ENCODE peak calls at places on chromosomes 3 and 15, in six cellular contexts. B, R, J, Q, M and C are unnamed samples.

GRCh38 chr15:75661041-75661778 is 13.5 kb downstream of the SNX33 start:
- DNase-seq in R (no peak), Q (no peak), J (peak), B (peak), M (no peak), C (peak)

GRCh38 chr3:105700575-105700974 is 168.2 kb downstream of the CBLB start:
- DNase-seq in Q (no peak), R (no peak), J (no peak), M (no peak), B (peak), C (peak)

GRCh38 chr3:168040624-168041208 is 55.0 kb downstream of the GOLIM4 start:
- DNase-seq in M (peak), Q (peak), R (peak), B (peak), J (peak), C (peak)

GRCh38 chr3:134055661-134056060 is 25.9 kb upstream of the SLCO2A1 start:
- DNase-seq in R (no peak), Q (no peak), M (no peak), B (no peak), J (no peak), C (no peak)

GRCh38 chr3:179842061-179842460 is 189.2 kb downstream of the USP13 start:
- DNase-seq in Q (no peak), M (no peak), R (no peak), B (peak), J (no peak), C (no peak)

GRCh38 chr3:88816445-88816844 is 291.0 kb upstream of the EPHA3 start:
- DNase-seq in J (no peak), M (no peak), B (no peak), Q (no peak), R (no peak), C (no peak)

GRCh38 chr3:50258979-50259378 is 10.0 kb upstream of the SEMA3B start:
- DNase-seq in J (no peak), R (no peak), B (no peak), Q (no peak), M (no peak), C (no peak)

GRCh38 chr3:174957081-174957480 is 97.9 kb downstream of the NAALADL2 start:
- DNase-seq in B (no peak), M (no peak), J (no peak), R (no peak), Q (no peak), C (peak)

GRCh38 chr3:108132727-108133373 is 42.0 kb upstream of the CD47 start:
- DNase-seq in R (peak), Q (no peak), M (no peak), J (peak), B (peak), C (peak)

GRCh38 chr15:39075311-39075710 is 505.6 kb upstream of the THBS1 start:
- DNase-seq in R (no peak), B (no peak), Q (no peak), J (no peak), M (no peak), C (peak)

GRCh38 chr3:141578197-141578596 is 91.4 kb downstream of the RASA2 start:
- DNase-seq in B (no peak), J (no peak), R (no peak), M (no peak), Q (no peak), C (peak)

GRCh38 chr15:92845109-92845508 is 55.0 kb upstream of the CHD2 start:
- DNase-seq in Q (peak), M (no peak), R (no peak), J (no peak), B (peak), C (peak)

GRCh38 chr3:185864767-185865166 is 39.9 kb upstream of the IGF2BP2 start:
- DNase-seq in R (no peak), Q (no peak), M (no peak), J (no peak), B (no peak), C (no peak)

GRCh38 chr3:111617406-111617805 is 22.3 kb upstream of the ZBED2 start:
- DNase-seq in J (no peak), R (no peak), M (no peak), B (no peak), Q (no peak), C (no peak)

GRCh38 chr3:65748326-65748725 is 290.4 kb downstream of the MAGI1 start:
- DNase-seq in M (no peak), R (no peak), J (no peak), Q (no peak), B (no peak), C (no peak)

GRCh38 chr3:169998668-169999131 is 32.1 kb downstream of the SEC62 start:
- DNase-seq in R (no peak), M (no peak), B (peak), Q (peak), J (no peak), C (peak)

GRCh38 chr3:23806322-23807160 is 786 bp downstream of the UBE2E1 start:
- DNase-seq in R (no peak), M (peak), J (peak), Q (no peak), B (no peak), C (peak)

GRCh38 chr15:68787609-68788264 is 33.0 kb downstream of the ANP32A start:
- DNase-seq in M (no peak), J (no peak), R (no peak), B (no peak), Q (no peak), C (no peak)

GRCh38 chr15:67941643-67942315 is 101.9 kb upstream of the RNU6-1 start:
- DNase-seq in J (no peak), M (no peak), Q (no peak), B (peak), R (no peak), C (peak)

GRCh38 chr15:34951993-34952392 is 17.5 kb downstream of the AQR start:
- DNase-seq in B (no peak), M (peak), R (no peak), Q (no peak), J (no peak), C (peak)

GRCh38 chr3:195907730-195908438 is 467 bp downstream of the TNK2 start:
- DNase-seq in Q (peak), J (no peak), B (peak), R (no peak), M (peak), C (peak)

GRCh38 chr3:186915808-186916796 is 14.2 kb upstream of the ST6GAL1 start:
- DNase-seq in Q (no peak), J (no peak), B (no peak), R (no peak), M (peak), C (no peak)

GRCh38 chr3:99974989-99975388 is 139.3 kb downstream of the FILIP1L start:
- DNase-seq in J (no peak), R (no peak), B (peak), Q (no peak), M (no peak), C (no peak)

GRCh38 chr3:71225285-71225684 is 358.2 kb downstream of the FOXP1 start:
- DNase-seq in J (no peak), R (no peak), Q (no peak), M (no peak), B (no peak), C (peak)

GRCh38 chr15:40054746-40055575 is 16.0 kb upstream of the SRP14 start:
- DNase-seq in R (no peak), J (peak), Q (peak), B (peak), M (no peak), C (peak)

GRCh38 chr15:100196326-100197058 is 145.3 kb downstream of the ADAMTS17 start:
- DNase-seq in R (no peak), J (no peak), Q (no peak), M (no peak), B (no peak), C (no peak)

GRCh38 chr3:38084019-38084968 is 45.3 kb downstream of the DLEC1 start:
- DNase-seq in B (peak), R (no peak), J (peak), M (peak), Q (no peak), C (peak)

GRCh38 chr3:2713923-2714322 is 396.3 kb downstream of the IL5RA start:
- DNase-seq in M (no peak), J (no peak), R (no peak), Q (no peak), B (no peak), C (peak)

GRCh38 chr3:114582929-114583328 is 289.1 kb downstream of the TIGIT start:
- DNase-seq in Q (peak), J (no peak), M (no peak), B (no peak), R (no peak), C (no peak)

GRCh38 chr3:48057521-48057920 is 41.3 kb upstream of the MAP4 start:
- DNase-seq in J (no peak), R (no peak), M (no peak), Q (no peak), B (no peak), C (peak)

GRCh38 chr3:149547954-149548728 is 73.6 kb downstream of the TM4SF4 start:
- DNase-seq in R (no peak), Q (no peak), J (no peak), B (peak), M (no peak), C (peak)

GRCh38 chr3:149886957-149887356 is 73.9 kb downstream of the RNF13 start:
- DNase-seq in M (no peak), R (no peak), J (peak), Q (no peak), B (no peak), C (no peak)

GRCh38 chr3:54951405-54951804 is 23.5 kb upstream of the LRTM1 start:
- DNase-seq in Q (no peak), B (peak), M (peak), J (peak), R (no peak), C (peak)

GRCh38 chr3:62696011-62696410 is 179.2 kb downstream of the CADPS start:
- DNase-seq in R (no peak), B (no peak), J (no peak), Q (no peak), M (no peak), C (no peak)
- H3K9ac ChIP-seq in R (no peak), B (no peak), J (no peak), Q (no peak), M (no peak), C (no peak)

GRCh38 chr3:125618851-125619250 is 23.6 kb upstream of the OSBPL11 start:
- DNase-seq in B (no peak), J (no peak), Q (no peak), M (no peak), R (no peak), C (no peak)

GRCh38 chr3:125618208-125618607 is 22.9 kb upstream of the OSBPL11 start:
- DNase-seq in B (no peak), M (no peak), Q (no peak), R (no peak), J (no peak), C (no peak)

GRCh38 chr3:125624341-125624740 is 29.0 kb upstream of the OSBPL11 start:
- DNase-seq in B (no peak), J (no peak), M (no peak), Q (no peak), R (no peak), C (no peak)

GRCh38 chr3:125628212-125628611 is 32.9 kb upstream of the OSBPL11 start:
- DNase-seq in B (no peak), J (no peak), M (no peak), Q (no peak), R (no peak), C (no peak)

DNA sequence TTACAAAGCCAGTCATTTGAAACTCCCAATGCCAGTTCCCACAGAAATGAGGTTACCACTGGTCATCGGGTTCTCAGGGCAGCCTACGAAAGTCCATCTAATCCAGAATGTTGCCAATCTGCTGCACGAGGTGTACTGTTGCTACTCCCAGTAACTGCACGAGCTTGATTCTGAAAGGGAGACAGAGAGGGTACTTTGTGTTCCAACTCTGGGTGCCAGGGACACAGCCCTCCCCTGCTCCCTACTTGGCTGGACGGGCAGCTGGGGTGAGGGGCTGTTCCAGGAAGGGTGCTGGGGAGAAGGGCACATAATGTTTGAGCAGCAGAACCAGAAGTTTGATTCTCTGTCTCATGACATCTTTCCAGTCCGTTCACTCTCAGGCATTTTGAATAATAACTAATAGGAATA is 27.1 kb upstream of the OSBPL11 start:
- DNase-seq in R (no peak), B (no peak), M (no peak), Q (no peak), J (no peak), C (no peak)
- TF ChIP-seq EZH2phosphoT487 in R (no peak), B (no peak), M (no peak), Q (no peak), J (no peak), C (no peak)

DNA sequence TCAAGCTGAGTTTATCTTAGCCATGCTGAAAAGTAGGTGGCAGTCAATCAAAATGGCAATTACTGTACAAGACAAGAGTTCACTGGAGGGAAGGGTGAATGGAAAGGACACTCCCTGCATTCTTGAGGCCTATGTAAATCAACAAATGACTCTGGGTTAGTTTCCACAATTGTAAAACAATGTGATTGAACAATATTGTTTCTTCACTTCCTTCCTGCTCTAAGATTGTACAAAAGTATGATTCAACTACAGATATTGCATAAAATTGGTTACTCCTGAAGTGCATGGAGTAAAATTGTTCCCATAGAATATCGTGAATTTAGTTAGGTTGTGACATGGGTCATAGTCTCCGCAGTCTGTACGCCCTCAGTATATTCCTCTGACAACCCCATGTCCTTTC is 277.6 kb downstream of the LPP start:
- DNase-seq in J (no peak), M (no peak), B (peak), Q (no peak), R (no peak), C (peak)
- H3K9ac ChIP-seq in J (no peak), M (no peak), B (peak), Q (no peak), R (no peak), C (no peak)

GRCh38 chr3:138348107-138348949 is at the start of gene MRAS:
- DNase-seq in R (peak), J (peak), Q (peak), B (peak), M (peak), C (peak)

GRCh38 chr3:138347084-138347483 is 1.3 kb upstream of the MRAS start:
- DNase-seq in M (no peak), R (no peak), J (no peak), B (no peak), Q (no peak), C (no peak)

GRCh38 chr3:138348950-138349739 is 766 bp downstream of the MRAS start:
- DNase-seq in J (peak), Q (no peak), B (no peak), R (no peak), M (peak), C (peak)

GRCh38 chr3:138340511-138340910 is 7.9 kb upstream of the MRAS start:
- DNase-seq in J (no peak), Q (no peak), B (no peak), M (no peak), R (no peak), C (no peak)

DNA sequence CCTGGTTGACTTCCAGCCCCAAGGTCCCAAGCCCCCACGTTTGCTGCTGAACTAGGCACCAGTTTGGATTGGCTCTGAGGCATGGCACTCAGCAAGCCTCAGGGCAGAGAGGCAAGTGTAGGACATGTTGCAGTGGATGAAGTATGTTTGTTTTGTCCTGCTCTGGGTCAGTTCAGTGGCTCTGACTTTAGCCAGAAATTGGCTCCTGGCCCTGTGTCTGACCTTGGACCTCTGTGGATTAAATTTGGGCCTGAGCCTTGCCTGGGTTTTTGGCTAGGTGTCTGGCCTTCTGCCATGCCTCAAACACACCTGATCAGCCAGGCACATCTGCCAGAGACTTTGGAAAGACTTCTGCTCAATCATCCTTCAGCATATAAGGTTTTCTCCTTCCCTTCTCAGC is 3.6 kb upstream of the MRAS start:
- DNase-seq in M (no peak), B (no peak), Q (no peak), R (no peak), J (no peak), C (no peak)
- TF ChIP-seq EZH2phosphoT487 in M (no peak), B (no peak), Q (no peak), R (no peak), J (no peak), C (no peak)

DNA sequence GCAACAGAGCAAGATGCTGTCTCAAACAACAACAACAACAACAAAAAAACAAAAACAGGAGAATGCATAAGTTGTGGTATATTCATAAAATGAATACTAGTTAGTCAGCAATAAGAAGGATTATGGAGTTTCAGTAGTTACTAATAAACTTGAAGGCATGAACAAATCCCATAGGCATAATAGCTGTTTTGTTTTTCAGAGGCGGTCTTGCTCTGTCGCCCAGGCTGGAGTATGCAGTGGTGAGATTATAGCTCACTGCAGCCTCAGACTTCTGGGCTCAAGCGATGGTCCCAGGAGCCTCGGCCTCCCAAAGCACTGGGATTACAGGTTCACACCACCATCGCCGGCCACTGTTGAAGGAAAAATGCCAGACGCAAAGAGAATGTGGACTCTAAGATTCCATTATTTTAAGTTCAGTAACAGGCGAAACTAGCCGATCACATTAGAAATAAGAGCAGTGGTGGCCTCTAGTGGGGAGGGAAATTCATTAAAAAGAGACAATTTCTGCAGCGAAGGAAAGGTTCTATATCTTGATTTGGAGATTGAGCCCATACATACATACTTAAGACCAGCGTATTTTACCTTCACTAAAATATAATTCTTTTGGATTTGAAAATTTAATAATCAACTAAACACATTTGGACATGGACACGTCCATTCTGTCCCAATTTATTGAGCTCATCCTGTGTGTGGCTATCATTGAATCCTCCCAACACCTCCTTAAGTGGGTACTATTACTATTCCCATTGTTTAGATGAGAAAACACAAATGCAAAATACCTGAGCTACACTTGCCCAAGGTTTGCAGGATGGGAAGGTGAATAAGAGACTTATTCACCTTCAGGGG is 27.4 kb upstream of the HDAC11 start:
- DNase-seq in Q (peak), J (peak), R (peak), M (peak), B (peak), C (peak)
- H3K9ac ChIP-seq in Q (peak), J (no peak), R (peak), M (no peak), B (no peak), C (peak)